ENCODE peak calls at places on chromosomes 12 and 14, in ten cellular contexts. D, R, L, K, M, J, V, B, Y and F are unnamed samples.

GRCh38 chr14:27184371-27184901 is 586.6 kb upstream of the NOVA1 start:
- DNase-seq in D (no peak), R (no peak), L (no peak), K (no peak), M (no peak), J (no peak), V (peak), B (no peak), Y (no peak), F (no peak)

GRCh38 chr12:106527356-106527755 is 55.4 kb upstream of the RFX4 start:
- DNase-seq in D (no peak), R (no peak), L (no peak), K (no peak), M (no peak), J (no peak), V (peak), B (no peak), Y (no peak), F (no peak)

GRCh38 chr12:98373019-98373554 is 142.3 kb upstream of the TMPO start:
- DNase-seq in D (no peak), R (no peak), L (no peak), K (no peak), M (no peak), J (no peak), V (peak), B (peak), Y (no peak), F (no peak)

GRCh38 chr12:18454330-18454729 is 193.0 kb downstream of the PIK3C2G start:
- DNase-seq in D (no peak), R (no peak), L (no peak), K (no peak), M (no peak), J (no peak), V (no peak), B (no peak), Y (no peak), F (no peak)

GRCh38 chr12:132886529-132887477 is 602 bp downstream of the CHFR start:
- DNase-seq in D (no peak), R (peak), L (no peak), K (no peak), M (peak), J (peak), V (peak), B (no peak), Y (peak), F (peak)

GRCh38 chr14:104216457-104216856 is 78.1 kb downstream of the KIF26A start:
- DNase-seq in D (no peak), R (no peak), L (no peak), K (peak), M (no peak), J (no peak), V (no peak), B (no peak), Y (no peak), F (no peak)

GRCh38 chr12:90977224-90977623 is 22.2 kb upstream of the CCER1 start:
- DNase-seq in D (no peak), R (no peak), L (no peak), K (no peak), M (no peak), J (no peak), V (no peak), B (no peak), Y (no peak), F (no peak)

GRCh38 chr14:100213956-100214767 is 24.8 kb upstream of the YY1 start:
- DNase-seq in D (peak), R (peak), L (peak), K (peak), M (peak), J (peak), V (peak), B (peak), Y (peak), F (peak)

GRCh38 chr12:104957388-104958008 is 592 bp downstream of the SLC41A2 start:
- DNase-seq in D (no peak), R (no peak), L (no peak), K (no peak), M (peak), J (no peak), V (peak), B (no peak), Y (peak), F (no peak)

GRCh38 chr12:93571854-93572711 is at the start of gene SOCS2:
- DNase-seq in D (peak), R (peak), L (peak), K (peak), M (no peak), J (no peak), V (peak), B (no peak), Y (peak), F (peak)

GRCh38 chr12:1628671-1629337 is at the start of gene WNT5B:
- DNase-seq in D (no peak), R (no peak), L (no peak), K (no peak), M (no peak), J (no peak), V (no peak), B (no peak), Y (no peak), F (no peak)

GRCh38 chr14:94392510-94392935 is 4.1 kb upstream of the SERPINA1 start:
- DNase-seq in D (no peak), R (peak), L (no peak), K (no peak), M (no peak), J (no peak), V (no peak), B (no peak), Y (no peak), F (no peak)

GRCh38 chr12:130611026-130611905 is 104.8 kb downstream of the RIMBP2 start:
- DNase-seq in D (no peak), R (no peak), L (no peak), K (no peak), M (no peak), J (peak), V (no peak), B (no peak), Y (no peak), F (no peak)

GRCh38 chr14:100887728-100888335 is 15.7 kb downstream of the RTL1 start:
- DNase-seq in D (no peak), R (no peak), L (no peak), K (peak), M (no peak), J (peak), V (no peak), B (no peak), Y (no peak), F (no peak)

GRCh38 chr12:109069307-109070231 is 17.2 kb downstream of the USP30 start:
- DNase-seq in D (no peak), R (no peak), L (peak), K (peak), M (no peak), J (no peak), V (no peak), B (no peak), Y (no peak), F (no peak)

GRCh38 chr14:24430682-24431568 is 1.2 kb downstream of the KHNYN start:
- DNase-seq in D (no peak), R (peak), L (no peak), K (peak), M (peak), J (no peak), V (peak), B (no peak), Y (peak), F (no peak)

GRCh38 chr12:59937148-59937547 is 341.3 kb downstream of the SLC16A7 start:
- DNase-seq in D (no peak), R (no peak), L (no peak), K (no peak), M (no peak), J (no peak), V (no peak), B (no peak), Y (no peak), F (no peak)

GRCh38 chr12:49051373-49051764 is 9.2 kb downstream of the KMT2D start:
- DNase-seq in D (no peak), R (no peak), L (no peak), K (no peak), M (no peak), J (no peak), V (no peak), B (no peak), Y (no peak), F (no peak)

GRCh38 chr12:103657331-103657730 is 70.3 kb downstream of the STAB2 start:
- DNase-seq in D (no peak), R (no peak), L (no peak), K (no peak), M (no peak), J (no peak), V (peak), B (no peak), Y (no peak), F (no peak)

GRCh38 chr14:86885280-86885679 is 1107.7 kb downstream of the GALC start:
- DNase-seq in D (no peak), R (no peak), L (no peak), K (no peak), M (no peak), J (no peak), V (no peak), B (no peak), Y (no peak), F (no peak)

GRCh38 chr12:132159555-132160003 is 15.3 kb downstream of the NOC4L start:
- DNase-seq in D (no peak), R (no peak), L (no peak), K (no peak), M (no peak), J (no peak), V (no peak), B (no peak), Y (no peak), F (no peak)

GRCh38 chr12:112973712-112974305 is 4.5 kb upstream of the OAS2 start:
- DNase-seq in D (no peak), R (no peak), L (no peak), K (no peak), M (no peak), J (no peak), V (no peak), B (no peak), Y (no peak), F (no peak)

GRCh38 chr14:77151245-77151644 is 9.7 kb upstream of the ZDHHC22 start:
- DNase-seq in D (no peak), R (no peak), L (peak), K (no peak), M (no peak), J (no peak), V (peak), B (no peak), Y (no peak), F (no peak)

GRCh38 chr12:104377507-104377812 is 73.9 kb downstream of the EID3 start:
- DNase-seq in D (no peak), R (no peak), L (no peak), K (no peak), M (no peak), J (no peak), V (no peak), B (no peak), Y (no peak), F (no peak)

GRCh38 chr14:102849522-102850379 is 72.5 kb downstream of the TRAF3 start:
- DNase-seq in D (no peak), R (no peak), L (no peak), K (peak), M (no peak), J (peak), V (peak), B (no peak), Y (peak), F (no peak)

GRCh38 chr12:87491089-87491488 is 538.1 kb downstream of the C12orf50 start:
- DNase-seq in D (no peak), R (no peak), L (no peak), K (no peak), M (no peak), J (no peak), V (no peak), B (no peak), Y (no peak), F (no peak)

GRCh38 chr12:23945249-23945648 is 4.2 kb downstream of the SOX5 start:
- DNase-seq in D (no peak), R (no peak), L (no peak), K (no peak), M (no peak), J (no peak), V (no peak), B (no peak), Y (no peak), F (no peak)

GRCh38 chr14:105419305-105420091 is at the start of gene MTA1:
- DNase-seq in D (no peak), R (no peak), L (no peak), K (peak), M (peak), J (peak), V (no peak), B (no peak), Y (peak), F (peak)

GRCh38 chr12:12630850-12631249 is 19.2 kb downstream of the CREBL2 start:
- DNase-seq in D (no peak), R (no peak), L (no peak), K (no peak), M (no peak), J (no peak), V (no peak), B (no peak), Y (no peak), F (no peak)

GRCh38 chr12:109102491-109102890 is 5.1 kb downstream of the UNG start:
- DNase-seq in D (no peak), R (no peak), L (no peak), K (no peak), M (no peak), J (peak), V (no peak), B (no peak), Y (no peak), F (no peak)

GRCh38 chr14:35331605-35332516 is 39.7 kb downstream of the PSMA6 start:
- DNase-seq in D (peak), R (peak), L (peak), K (peak), M (peak), J (peak), V (no peak), B (peak), Y (peak), F (no peak)

GRCh38 chr14:31902915-31903646 is 174.0 kb upstream of the ARHGAP5 start:
- DNase-seq in D (no peak), R (peak), L (no peak), K (no peak), M (no peak), J (no peak), V (no peak), B (no peak), Y (no peak), F (no peak)

GRCh38 chr12:90514325-90514724 is 440.7 kb downstream of the CCER1 start:
- DNase-seq in D (no peak), R (no peak), L (no peak), K (no peak), M (no peak), J (no peak), V (peak), B (no peak), Y (no peak), F (no peak)

GRCh38 chr12:126286203-126286602 is 1221.0 kb downstream of the AACS start:
- DNase-seq in D (no peak), R (no peak), L (no peak), K (no peak), M (no peak), J (no peak), V (no peak), B (no peak), Y (no peak), F (no peak)

GRCh38 chr12:1984759-1985158 is 19.5 kb downstream of the DCP1B start:
- DNase-seq in D (no peak), R (no peak), L (no peak), K (no peak), M (no peak), J (no peak), V (no peak), B (no peak), Y (no peak), F (no peak)

GRCh38 chr14:54606178-54606577 is 39.2 kb downstream of the SAMD4A start:
- DNase-seq in D (no peak), R (no peak), L (no peak), K (no peak), M (no peak), J (peak), V (no peak), B (no peak), Y (no peak), F (peak)

GRCh38 chr12:94637714-94638113 is 12.6 kb downstream of the TMCC3 start:
- DNase-seq in D (no peak), R (no peak), L (no peak), K (no peak), M (no peak), J (no peak), V (no peak), B (no peak), Y (no peak), F (no peak)

GRCh38 chr12:124913474-124914391 is 717 bp downstream of the UBC start:
- DNase-seq in D (peak), R (peak), L (peak), K (peak), M (peak), J (peak), V (peak), B (no peak), Y (peak), F (no peak)
- TF ChIP-seq POLR2A in D (peak), R (no peak), L (no peak), K (no peak), M (no peak), J (no peak), V (no peak), B (no peak), Y (no peak), F (peak)

GRCh38 chr14:67674480-67675218 is at the start of gene VTI1B:
- DNase-seq in D (peak), R (peak), L (peak), K (peak), M (peak), J (peak), V (peak), B (peak), Y (peak), F (peak)
- TF ChIP-seq POLR2A in D (peak), R (peak), L (peak), K (peak), M (peak), J (no peak), V (peak), B (no peak), Y (no peak), F (peak)

DNA sequence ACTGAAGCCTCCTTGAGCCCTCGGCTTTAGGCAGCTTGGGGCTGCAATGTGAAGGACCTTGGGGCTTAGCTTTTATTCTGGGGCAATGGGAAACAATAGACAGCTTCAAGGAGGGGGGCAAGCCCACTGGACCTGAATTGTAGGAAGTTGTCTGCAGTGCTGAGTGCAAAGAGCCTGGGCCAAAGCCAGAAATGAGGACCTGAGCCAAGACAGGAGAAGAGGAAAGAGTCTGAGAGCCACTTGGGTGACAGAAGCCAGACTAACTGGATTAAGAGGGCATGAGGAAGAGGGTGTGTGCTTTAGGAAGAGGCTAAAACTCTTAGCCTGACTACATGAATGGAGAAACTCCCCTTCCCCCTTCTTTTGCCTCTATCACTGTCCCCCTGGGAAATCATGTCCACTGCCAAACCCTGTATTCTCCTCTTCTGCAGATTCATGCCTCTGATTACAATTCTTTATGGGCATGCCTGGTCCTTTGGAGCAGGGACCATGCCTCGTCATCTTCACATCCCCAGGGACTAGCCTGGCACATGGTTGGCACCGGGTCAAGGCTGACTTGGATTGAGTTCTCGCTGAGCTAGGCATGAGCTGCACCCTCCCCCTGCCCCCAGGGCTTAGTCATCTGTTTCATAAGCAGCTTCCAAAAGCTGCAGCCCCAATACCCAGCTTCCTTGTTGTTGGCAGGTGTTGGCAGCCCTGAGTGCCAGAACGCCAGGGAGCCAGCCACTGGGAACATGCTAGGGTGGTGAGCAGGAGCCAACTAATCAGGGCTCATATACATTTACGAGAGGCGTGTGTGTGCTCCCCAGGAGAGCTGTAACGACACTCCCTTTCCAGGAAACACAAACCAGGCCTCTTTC is 27.8 kb upstream of the JDP2 start:
- DNase-seq in D (peak), R (peak), L (no peak), K (peak), M (peak), J (peak), V (peak), B (no peak), Y (peak), F (peak)
- TF ChIP-seq POLR2A in D (no peak), R (no peak), L (no peak), K (peak), M (no peak), J (no peak), V (no peak), B (no peak), Y (no peak), F (no peak)

GRCh38 chr12:3700861-3701260 is 52.0 kb downstream of the CRACR2A start:
- DNase-seq in D (no peak), R (no peak), L (no peak), K (no peak), M (no peak), J (no peak), V (no peak), B (no peak), Y (no peak), F (no peak)
- TF ChIP-seq POLR2A in D (no peak), R (no peak), L (no peak), K (no peak), M (no peak), J (no peak), V (no peak), B (no peak), Y (no peak), F (no peak)